ENCODE peak calls at places on chromosomes 13 and 19, in six cellular contexts. K is right cardiac atrium, V is right lobe of liver, R is mammary epithelial cell, S is A549, D is body of pancreas. L is an unnamed sample.

GRCh38 chr19:42325896-42326771 is 699 bp downstream of the MEGF8 start:
- DNase-seq in S (no peak), D (peak; percentile 22), K (peak; percentile 74), V (no peak), R (peak; percentile 4), L (peak; percentile 38)

GRCh38 chr13:102191951-102192461 is 209.8 kb downstream of the FGF14 start:
- DNase-seq in D (no peak), K (no peak), S (no peak), R (peak; percentile 65), V (peak; percentile 46), L (no peak)

GRCh38 chr19:13076787-13077186 is 25.9 kb downstream of the LYL1 start:
- DNase-seq in K (peak; percentile 79), D (no peak), R (no peak), V (no peak), S (no peak), L (no peak)

GRCh38 chr13:78786399-78786879 is 127.5 kb upstream of the OBI1 start:
- DNase-seq in D (no peak), K (no peak), R (no peak), S (no peak), V (no peak), L (no peak)

GRCh38 chr19:41746593-41747227 is 8.6 kb upstream of the CEACAM6 start:
- DNase-seq in D (peak; percentile 70), R (peak; percentile 26), V (no peak), S (peak; percentile 87), K (no peak), L (no peak)

GRCh38 chr19:6185093-6185824 is 49.8 kb downstream of the ACSBG2 start:
- DNase-seq in K (no peak), V (no peak), S (no peak), D (no peak), R (no peak), L (no peak)

GRCh38 chr19:29724102-29724641 is 9.1 kb upstream of the C19orf12 start:
- DNase-seq in K (no peak), D (no peak), R (no peak), V (no peak), S (no peak), L (no peak)

GRCh38 chr13:51919531-51919930 is 57.8 kb downstream of the CCDC70 start:
- DNase-seq in R (no peak), V (no peak), S (no peak), D (no peak), K (no peak), L (no peak)

GRCh38 chr19:51695088-51695487 is 2.0 kb downstream of the SPACA6 start:
- DNase-seq in R (no peak), D (no peak), S (no peak), K (no peak), V (peak; percentile 40), L (no peak)

GRCh38 chr19:36771275-36772231 is 1.1 kb downstream of the ZNF850 start:
- DNase-seq in K (peak; percentile 84), R (peak; percentile 67), D (peak; percentile 60), V (peak; percentile 59), S (peak; percentile 60), L (peak; percentile 70)

GRCh38 chr19:6459356-6460098 is at the start of gene SLC25A23:
- DNase-seq in S (peak; percentile 76), R (peak; percentile 70), V (peak; percentile 83), K (peak; percentile 92), D (peak; percentile 75), L (peak; percentile 75)

GRCh38 chr19:18446811-18447359 is 9.0 kb upstream of the ISYNA1 start:
- DNase-seq in R (no peak), K (no peak), V (peak; percentile 81), D (no peak), S (no peak), L (no peak)

GRCh38 chr19:17579523-17580244 is 24.2 kb downstream of the COLGALT1 start:
- DNase-seq in V (no peak), D (no peak), R (peak; percentile 24), K (peak; percentile 80), S (peak; percentile 87), L (peak; percentile 38)

GRCh38 chr19:42111811-42112210 is 20.4 kb downstream of the POU2F2 start:
- DNase-seq in K (no peak), R (peak; percentile 79), S (no peak), V (no peak), D (no peak), L (no peak)

GRCh38 chr13:42279080-42279479 is 7.1 kb downstream of the AKAP11 start:
- DNase-seq in V (no peak), K (no peak), R (no peak), D (no peak), S (no peak), L (no peak)

GRCh38 chr19:1467512-1468273 is 11.3 kb downstream of the C19orf25 start:
- DNase-seq in D (no peak), K (peak; percentile 66), R (no peak), V (no peak), S (no peak), L (no peak)
- H3K4me3 ChIP-seq in D (no peak overlapping the region), K (peak overlapping the region; percentile 3), R (no peak overlapping the region), V (no peak overlapping the region), S (no peak overlapping the region), L (peak overlapping the region; percentile 75)

DNA sequence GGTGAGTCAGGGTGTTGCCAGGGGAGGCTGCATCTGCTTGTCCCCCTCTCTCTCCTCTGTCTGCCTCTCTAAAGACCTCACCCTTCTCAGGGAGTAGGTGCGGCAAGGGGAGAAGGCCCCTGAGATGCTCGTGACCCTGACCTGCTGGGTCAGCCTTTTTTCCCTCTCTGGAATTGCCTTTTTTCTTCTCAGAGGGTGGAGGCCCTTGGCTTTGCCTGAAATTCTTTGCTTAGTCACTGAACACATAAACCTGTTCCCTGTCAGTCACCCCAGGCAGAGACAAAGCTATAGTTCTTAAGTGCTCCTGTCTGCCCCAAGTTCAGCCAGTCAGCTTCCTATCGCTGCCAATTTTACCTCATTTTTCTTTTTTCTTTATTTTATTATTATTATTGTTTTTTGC is 35.2 kb upstream of the PEG3 start:
- DNase-seq in S (no peak), R (no peak), V (no peak), D (no peak), K (no peak), L (no peak)
- H3K27ac ChIP-seq in S (no peak overlapping the region), R (no peak overlapping the region), V (no peak overlapping the region), D (no peak overlapping the region), K (no peak overlapping the region), L (no peak overlapping the region)

GRCh38 chr19:2055871-2056809 is 5.1 kb upstream of the MKNK2 start:
- DNase-seq in V (peak; percentile 59), S (peak; percentile 80), R (no peak), K (peak; percentile 82), D (peak; percentile 24), L (peak; percentile 71)

GRCh38 chr19:2054763-2055162 is 3.7 kb upstream of the MKNK2 start:
- DNase-seq in R (no peak), K (peak; percentile 62), S (no peak), D (peak; percentile 15), V (peak; percentile 48), L (no peak)

GRCh38 chr19:2057484-2058469 is 6.7 kb upstream of the MKNK2 start:
- DNase-seq in D (peak; percentile 11), S (no peak), V (peak; percentile 52), K (peak; percentile 64), R (no peak), L (no peak)

GRCh38 chr19:2058570-2059421 is 7.8 kb upstream of the MKNK2 start:
- DNase-seq in R (no peak), D (no peak), S (no peak), V (no peak), K (no peak), L (no peak)

GRCh38 chr19:2056810-2057192 is 5.8 kb upstream of the MKNK2 start:
- DNase-seq in D (peak; percentile 14), R (no peak), S (no peak), V (peak; percentile 55), K (peak; percentile 76), L (no peak)
- H3K4me1 ChIP-seq in D (peaks cover 82% of the 10 kb centered on the region), R (peaks cover 66% of the 10 kb centered on the region), S (peaks cover 62% of the 10 kb centered on the region), V (no peaks in the 10 kb centered on the region), K (peaks cover 7% of the 10 kb centered on the region), L (peaks cover 88% of the 10 kb centered on the region)

GRCh38 chr19:49423985-49424303 is 703 bp upstream of the PTH2 start:
- DNase-seq in S (no peak), K (no peak), D (no peak), V (no peak), R (no peak), L (no peak)

GRCh38 chr19:49423278-49423984 is at the start of gene PTH2:
- DNase-seq in K (no peak), D (no peak), S (no peak), V (no peak), R (no peak), L (no peak)

GRCh38 chr19:49427339-49427738 is 2.2 kb downstream of the GFY start:
- DNase-seq in V (no peak), S (no peak), R (no peak), K (no peak), D (no peak), L (no peak)

GRCh38 chr19:49425922-49426592 is 869 bp downstream of the GFY start:
- DNase-seq in S (no peak), V (no peak), D (no peak), R (no peak), K (no peak), L (no peak)

GRCh38 chr19:49425178-49425577 is at the start of gene GFY:
- DNase-seq in S (no peak), R (no peak), D (no peak), K (no peak), V (no peak), L (no peak)
- H3K4me3 ChIP-seq in S (no peak within 1 kb of the TSS), R (no peak within 1 kb of the TSS), D (no peak within 1 kb of the TSS), K (no peak within 1 kb of the TSS), V (no peak within 1 kb of the TSS), L (no peak within 1 kb of the TSS)

L was measured in left ventricle myocardium inferior.